ENCODE peak calls at places on chromosomes 11 and 22, in five cellular contexts. W is left lung; O is activated CD8-positive, alpha-beta T cell treated with anti-CD3 and anti-CD28 coated beads, Interleukin-2, amount 10 ng/mL, durations not matched to agents 7 days and 5 days; I is neuronal stem cell; K is heart left ventricle. D is an unnamed sample.

GRCh38 chr22:43535741-43536140 is 123.9 kb downstream of the MPPED1 start:
- DNase-seq in K (no peak), I (no peak), O (no peak), W (no peak), D (no peak)

GRCh38 chr11:37223962-37224361 is 625.9 kb upstream of the RAG2 start:
- DNase-seq in K (no peak), W (no peak), I (no peak), O (no peak), D (no peak)

GRCh38 chr22:46049726-46050450 is 72.9 kb upstream of the WNT7B start:
- DNase-seq in W (peak; percentile 24), O (no peak), K (peak; percentile 27), I (no peak), D (peak; percentile 36)

GRCh38 chr22:18031670-18032454 is 7.5 kb upstream of the MICAL3 start:
- DNase-seq in I (no peak), W (no peak), K (peak; percentile 68), O (no peak), D (no peak)

GRCh38 chr11:452916-453527 is 2.9 kb downstream of the PTDSS2 start:
- DNase-seq in O (no peak), W (no peak), I (no peak), K (peak; percentile 8), D (peak; percentile 41)

GRCh38 chr22:46750861-46751260 is 11.6 kb upstream of the TBC1D22A start:
- DNase-seq in O (no peak), W (no peak), I (no peak), K (peak; percentile 81), D (peak; percentile 55)

GRCh38 chr11:34679681-34680080 is 58.8 kb downstream of the EHF start:
- DNase-seq in O (no peak), K (peak; percentile 59), I (no peak), W (no peak), D (peak; percentile 90)

GRCh38 chr11:76189682-76190081 is 16.6 kb downstream of the WNT11 start:
- DNase-seq in W (no peak), I (no peak), K (no peak), O (no peak), D (no peak)

GRCh38 chr22:43113516-43114251 is 3.1 kb downstream of the BIK start:
- DNase-seq in K (no peak), O (no peak), I (no peak), W (no peak), D (no peak)

GRCh38 chr11:134334796-134335571 is 3.2 kb downstream of the GLB1L2 start:
- DNase-seq in K (no peak), W (no peak), O (no peak), I (no peak), D (no peak)

GRCh38 chr11:45847908-45848316 is 637 bp downstream of the CRY2 start:
- DNase-seq in W (peak; percentile 56), O (peak; percentile 72), I (peak; percentile 32), K (peak; percentile 65), D (peak; percentile 71)

GRCh38 chr22:36330655-36331305 is 57.0 kb downstream of the MYH9 start:
- DNase-seq in O (no peak), K (peak; percentile 89), W (no peak), I (no peak), D (peak; percentile 87)

GRCh38 chr22:28802595-28803087 is 2.3 kb upstream of the XBP1 start:
- DNase-seq in W (no peak), K (no peak), I (no peak), O (no peak), D (no peak)

GRCh38 chr11:76184551-76184993 is 21.7 kb downstream of the WNT11 start:
- DNase-seq in O (no peak), K (no peak), W (no peak), I (no peak), D (peak; percentile 76)

GRCh38 chr11:100383357-100383865 is 303.7 kb upstream of the ARHGAP42 start:
- DNase-seq in W (no peak), K (no peak), I (no peak), O (no peak), D (no peak)

GRCh38 chr11:84089072-84090057 is 803.2 kb upstream of the CCDC90B start:
- DNase-seq in I (no peak), W (no peak), O (no peak), K (no peak), D (no peak)

GRCh38 chr11:110069158-110069737 is 23.9 kb upstream of the ZC3H12C start:
- DNase-seq in I (no peak), K (peak; percentile 78), W (peak; percentile 61), O (no peak), D (peak; percentile 87)

GRCh38 chr11:126153999-126154398 is 57.5 kb downstream of the RPUSD4 start:
- DNase-seq in K (no peak), O (no peak), I (peak; percentile 87), W (no peak), D (no peak)

GRCh38 chr11:47107709-47108108 is 69.0 kb downstream of the ARFGAP2 start:
- DNase-seq in K (no peak), O (no peak), W (no peak), I (no peak), D (no peak)

GRCh38 chr11:76602431-76602861 is 68.1 kb downstream of the LRRC32 start:
- DNase-seq in W (no peak), O (peak; percentile 13), K (peak; percentile 85), I (no peak), D (peak; percentile 83)

GRCh38 chr22:37519268-37520195 is at the start of gene CARD10:
- DNase-seq in K (peak; percentile 50), O (no peak), W (no peak), I (peak; percentile 30), D (peak; percentile 81)

GRCh38 chr11:95886462-95886861 is 37.4 kb downstream of the MTMR2 start:
- DNase-seq in W (no peak), I (no peak), K (no peak), O (no peak), D (no peak)

GRCh38 chr11:8045839-8046238 is 35.2 kb upstream of the TUB start:
- DNase-seq in K (no peak), I (no peak), W (no peak), O (no peak), D (no peak)

GRCh38 chr11:75697906-75698563 is 19.6 kb upstream of the MOGAT2 start:
- DNase-seq in O (no peak), K (no peak), W (no peak), I (no peak), D (no peak)

GRCh38 chr11:72230764-72231365 is 6.3 kb downstream of the INPPL1 start:
- DNase-seq in W (no peak), K (no peak), I (no peak), O (no peak), D (no peak)

GRCh38 chr22:47388778-47389177 is 626.3 kb downstream of the TBC1D22A start:
- DNase-seq in W (no peak), I (no peak), K (peak; percentile 6), O (no peak), D (no peak)

GRCh38 chr22:19799322-19800190 is 39.0 kb downstream of the TBX1 start:
- DNase-seq in O (no peak), K (no peak), W (no peak), I (no peak), D (peak; percentile 76)

D was measured in right cardiac atrium.